ENCODE peak calls at places on chromosome 4, in nine cellular contexts. M, F, H, E, Q, C, R, J and T are unnamed samples.
A peak's percentile ranks its signal among the peaks of the same experiment; 100 is the strongest.

GRCh38 chr4:84032372-84032771 is 466.7 kb downstream of the NKX6-1 start:
- DNase-seq in M (no peak), F (no peak), H (no peak), E (no peak), Q (no peak), C (no peak), R (no peak), J (no peak), T (no peak)

GRCh38 chr4:8147231-8147970 is 11.2 kb downstream of the ABLIM2 start:
- DNase-seq in M (no peak), F (no peak), H (no peak), E (no peak), Q (no peak), C (no peak), R (no peak), J (no peak), T (no peak)

GRCh38 chr4:87365348-87365747 is 25.6 kb downstream of the HSD17B11 start:
- DNase-seq in M (no peak), F (no peak), H (no peak), E (no peak), Q (no peak), C (no peak), R (no peak), J (no peak), T (no peak)

GRCh38 chr4:161629694-161630441 is 533.9 kb downstream of the FSTL5 start:
- DNase-seq in M (no peak), F (no peak), H (no peak), E (no peak), Q (no peak), C (no peak), R (no peak), J (no peak), T (no peak)

GRCh38 chr4:26723216-26723615 is 137.4 kb upstream of the STIM2 start:
- DNase-seq in M (no peak), F (no peak), H (no peak), E (no peak), Q (no peak), C (no peak), R (no peak), J (no peak), T (no peak)

GRCh38 chr4:122783301-122784215 is 43.1 kb upstream of the FGF2 start:
- DNase-seq in M (peak; percentile 55), F (peak; percentile 72), H (no peak), E (peak; percentile 30), Q (peak; percentile 96), C (peak; percentile 54), R (peak; percentile 95), J (peak; percentile 85), T (no peak)

GRCh38 chr4:81607947-81608346 is 136.2 kb upstream of the RASGEF1B start:
- DNase-seq in M (no peak), F (no peak), H (no peak), E (no peak), Q (no peak), C (no peak), R (peak; percentile 65), J (peak; percentile 72), T (no peak)

GRCh38 chr4:164595751-164596150 is 158.2 kb upstream of the SMIM31 start:
- DNase-seq in M (no peak), F (no peak), H (no peak), E (no peak), Q (no peak), C (no peak), R (no peak), J (no peak), T (no peak)

GRCh38 chr4:30924521-30924920 is 204.4 kb downstream of the PCDH7 start:
- DNase-seq in M (no peak), F (no peak), H (no peak), E (no peak), Q (no peak), C (no peak), R (no peak), J (no peak), T (no peak)

GRCh38 chr4:8742546-8742945 is 129.1 kb downstream of the HMX1 start:
- DNase-seq in M (no peak), F (no peak), H (no peak), E (no peak), Q (no peak), C (no peak), R (no peak), J (no peak), T (no peak)

GRCh38 chr4:126123933-126124332 is 809.2 kb downstream of the FAT4 start:
- DNase-seq in M (no peak), F (no peak), H (no peak), E (no peak), Q (no peak), C (no peak), R (no peak), J (no peak), T (no peak)

GRCh38 chr4:114287079-114287696 is 307.7 kb upstream of the ARSJ start:
- DNase-seq in M (no peak), F (no peak), H (no peak), E (no peak), Q (no peak), C (no peak), R (no peak), J (peak; percentile 94), T (peak; percentile 27)

GRCh38 chr4:7758444-7758815 is 181.2 kb downstream of the AFAP1 start:
- DNase-seq in M (no peak), F (no peak), H (no peak), E (no peak), Q (no peak), C (no peak), R (no peak), J (no peak), T (no peak)

GRCh38 chr4:113278324-113278934 is 229.0 kb downstream of the ANK2 start:
- DNase-seq in M (peak; percentile 15), F (peak; percentile 77), H (no peak), E (peak; percentile 87), Q (peak; percentile 66), C (peak; percentile 76), R (peak; percentile 74), J (peak; percentile 65), T (peak; percentile 58)

GRCh38 chr4:94408549-94409374 is 43.0 kb upstream of the PDLIM5 start:
- DNase-seq in M (no peak), F (no peak), H (no peak), E (no peak), Q (no peak), C (no peak), R (no peak), J (no peak), T (no peak)

GRCh38 chr4:132557660-132558059 is 591.4 kb upstream of the PCDH10 start:
- DNase-seq in M (no peak), F (no peak), H (no peak), E (no peak), Q (peak; percentile 16), C (peak; percentile 26), R (peak; percentile 13), J (peak; percentile 2), T (no peak)

GRCh38 chr4:84916233-84916632 is 50.3 kb downstream of the WDFY3 start:
- DNase-seq in M (no peak), F (no peak), H (no peak), E (no peak), Q (no peak), C (no peak), R (no peak), J (no peak), T (no peak)

GRCh38 chr4:10054571-10055041 is 33.3 kb upstream of the SLC2A9 start:
- DNase-seq in M (no peak), F (no peak), H (peak; percentile 60), E (no peak), Q (no peak), C (no peak), R (no peak), J (peak; percentile 84), T (no peak)
- H3K36me3 ChIP-seq in M (no peaks in the 10 kb centered on the region), F (no peaks in the 10 kb centered on the region), H (no peaks in the 10 kb centered on the region), E (no peaks in the 10 kb centered on the region), Q (no peaks in the 10 kb centered on the region), C (no peaks in the 10 kb centered on the region), R (no peaks in the 10 kb centered on the region), J (no peaks in the 10 kb centered on the region), T (no peaks in the 10 kb centered on the region)

DNA sequence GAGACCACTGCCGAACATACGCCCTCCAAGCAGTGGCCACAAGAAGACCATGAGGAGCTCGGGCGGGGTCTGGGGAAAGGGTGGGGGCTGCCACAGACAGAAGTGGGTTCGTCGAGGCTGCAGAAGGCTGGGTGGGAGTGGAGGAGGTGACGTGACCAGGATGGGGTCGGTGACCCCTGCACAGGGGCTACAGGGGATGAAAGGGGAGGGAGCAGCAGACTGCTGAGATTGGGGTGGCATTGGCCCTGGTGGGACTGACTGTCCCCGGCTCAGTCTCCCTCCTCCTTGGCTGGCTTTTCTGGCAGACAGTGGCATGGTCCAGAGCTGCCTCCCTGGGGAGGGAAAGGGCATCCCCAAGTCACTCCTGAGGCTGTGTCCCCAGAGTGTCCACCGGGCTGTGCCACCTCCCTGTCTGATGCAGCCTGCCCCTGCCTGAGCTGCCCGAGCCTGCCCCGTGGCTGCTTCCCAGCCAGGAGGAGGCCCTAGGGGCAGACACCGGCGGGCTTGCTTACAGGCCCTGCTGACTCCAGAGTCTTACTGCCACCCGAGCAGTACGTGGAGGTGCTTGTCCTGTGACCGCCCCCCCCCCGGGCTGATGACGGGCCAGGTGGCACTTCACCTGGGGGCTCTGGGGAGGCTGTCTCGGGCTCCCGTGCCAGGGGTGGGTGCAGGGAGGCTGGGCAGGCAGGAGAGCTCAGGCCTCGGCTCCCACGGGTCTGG is 7.2 kb downstream of the SH3BP2 start:
- DNase-seq in M (peak; percentile 17), F (peak; percentile 32), H (no peak), E (no peak), Q (no peak), C (no peak), R (no peak), J (peak; percentile 15), T (no peak)
- H3K36me3 ChIP-seq in M (no peaks in the 10 kb centered on the region), F (no peaks in the 10 kb centered on the region), H (no peaks in the 10 kb centered on the region), E (no peaks in the 10 kb centered on the region), Q (no peaks in the 10 kb centered on the region), C (no peaks in the 10 kb centered on the region), R (no peaks in the 10 kb centered on the region), J (peaks cover 32% of the 10 kb centered on the region), T (no peaks in the 10 kb centered on the region)

DNA sequence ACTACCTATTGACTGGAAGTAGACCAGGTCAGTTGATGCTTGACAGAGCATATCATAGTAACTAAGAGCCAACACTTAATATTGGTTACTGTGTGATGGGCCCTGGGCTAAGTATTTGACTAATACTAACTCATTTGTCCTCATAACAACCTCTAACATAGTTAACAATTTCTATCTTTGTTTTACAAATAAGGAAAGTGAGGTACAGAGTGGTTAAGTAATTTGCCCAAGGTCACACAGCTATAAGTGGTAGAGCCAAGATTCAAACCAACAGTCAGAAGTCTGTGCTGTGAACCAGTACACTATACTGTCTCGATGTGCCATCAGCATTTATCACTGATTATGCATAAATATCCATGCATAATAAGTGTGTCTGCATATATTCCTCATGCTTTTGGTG is 27.1 kb upstream of the NUP54 start:
- DNase-seq in M (no peak), F (no peak), H (no peak), E (no peak), Q (no peak), C (no peak), R (no peak), J (no peak), T (no peak)
- H3K36me3 ChIP-seq in M (no peaks in the 10 kb centered on the region), F (no peaks in the 10 kb centered on the region), H (peaks cover 61% of the 10 kb centered on the region), E (no peaks in the 10 kb centered on the region), Q (no peaks in the 10 kb centered on the region), C (peaks cover 9% of the 10 kb centered on the region), R (peaks cover 3% of the 10 kb centered on the region), J (peaks cover 13% of the 10 kb centered on the region), T (peaks cover 89% of the 10 kb centered on the region)

DNA sequence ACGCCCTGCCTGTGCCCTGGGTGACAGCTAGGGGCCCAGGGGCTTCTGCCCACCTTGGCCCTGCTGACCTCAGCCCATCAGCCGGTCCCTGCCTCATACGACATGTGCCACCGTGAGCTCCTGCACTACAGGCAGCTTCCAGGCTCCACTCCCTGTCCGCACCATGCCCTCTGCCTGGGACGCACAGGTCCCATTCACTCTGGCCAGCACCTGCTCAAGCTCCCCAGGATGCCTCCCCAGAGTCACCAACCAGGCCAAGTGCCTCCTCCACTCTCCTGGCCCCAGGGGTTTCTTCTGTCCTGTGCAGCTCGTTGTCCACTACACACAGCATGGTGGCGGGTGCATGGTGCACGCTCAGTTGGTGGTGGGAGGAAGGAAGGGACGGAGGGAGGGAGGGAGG is 20.2 kb upstream of the MRFAP1 start:
- DNase-seq in M (no peak), F (no peak), H (no peak), E (no peak), Q (no peak), C (no peak), R (no peak), J (no peak), T (no peak)
- H3K36me3 ChIP-seq in M (peaks cover 6% of the 10 kb centered on the region), F (no peaks in the 10 kb centered on the region), H (peaks cover 42% of the 10 kb centered on the region), E (no peaks in the 10 kb centered on the region), Q (no peaks in the 10 kb centered on the region), C (no peaks in the 10 kb centered on the region), R (no peaks in the 10 kb centered on the region), J (peaks cover 12% of the 10 kb centered on the region), T (peaks cover 68% of the 10 kb centered on the region)